ENCODE peak calls at places on chromosomes 16 and 17, in seven cellular contexts. Q, C, J, H, O, A and B are unnamed samples.

GRCh38 chr16:68283840-68284595 is 19.7 kb downstream of the SLC7A6 start:
- DNase-seq in Q (peak; percentile 63), C (no peak), J (no peak), H (no peak), O (no peak), A (no peak), B (no peak)

GRCh38 chr16:84115919-84116719 is 623 bp downstream of the MBTPS1 start:
- DNase-seq in Q (no peak), C (no peak), J (no peak), H (peak; percentile 66), O (peak; percentile 36), A (peak; percentile 49), B (no peak)

GRCh38 chr16:75085556-75085955 is 31.0 kb downstream of the LDHD start:
- DNase-seq in Q (no peak), C (no peak), J (no peak), H (no peak), O (no peak), A (no peak), B (no peak)

GRCh38 chr17:60615108-60615507 is 15.1 kb downstream of the PPM1D start:
- DNase-seq in Q (no peak), C (no peak), J (no peak), H (no peak), O (no peak), A (no peak), B (no peak)

GRCh38 chr17:59420901-59421300 is 89.4 kb downstream of the YPEL2 start:
- DNase-seq in Q (no peak), C (no peak), J (no peak), H (no peak), O (no peak), A (no peak), B (no peak)

GRCh38 chr17:77802333-77802615 is 156.2 kb upstream of the TNRC6C start:
- DNase-seq in Q (no peak), C (no peak), J (no peak), H (no peak), O (no peak), A (no peak), B (no peak)

GRCh38 chr17:1125775-1126120 is 54.0 kb downstream of the ABR start:
- DNase-seq in Q (no peak), C (no peak), J (no peak), H (no peak), O (no peak), A (no peak), B (no peak)

GRCh38 chr17:68035131-68035522 is 408 bp upstream of the KPNA2 start:
- DNase-seq in Q (peak; percentile 83), C (no peak), J (no peak), H (peak; percentile 94), O (no peak), A (peak; percentile 88), B (peak; percentile 96)

GRCh38 chr17:47980516-47980915 is 9.6 kb downstream of the CDK5RAP3 start:
- DNase-seq in Q (no peak), C (no peak), J (no peak), H (no peak), O (no peak), A (no peak), B (no peak)

GRCh38 chr16:54862529-54862928 is 68.1 kb upstream of the IRX5 start:
- DNase-seq in Q (no peak), C (no peak), J (no peak), H (no peak), O (no peak), A (no peak), B (no peak)
- TF ChIP-seq EP300 in Q (no peak), C (no peak), J (no peak), H (no peak), O (no peak), A (no peak), B (no peak)

DNA sequence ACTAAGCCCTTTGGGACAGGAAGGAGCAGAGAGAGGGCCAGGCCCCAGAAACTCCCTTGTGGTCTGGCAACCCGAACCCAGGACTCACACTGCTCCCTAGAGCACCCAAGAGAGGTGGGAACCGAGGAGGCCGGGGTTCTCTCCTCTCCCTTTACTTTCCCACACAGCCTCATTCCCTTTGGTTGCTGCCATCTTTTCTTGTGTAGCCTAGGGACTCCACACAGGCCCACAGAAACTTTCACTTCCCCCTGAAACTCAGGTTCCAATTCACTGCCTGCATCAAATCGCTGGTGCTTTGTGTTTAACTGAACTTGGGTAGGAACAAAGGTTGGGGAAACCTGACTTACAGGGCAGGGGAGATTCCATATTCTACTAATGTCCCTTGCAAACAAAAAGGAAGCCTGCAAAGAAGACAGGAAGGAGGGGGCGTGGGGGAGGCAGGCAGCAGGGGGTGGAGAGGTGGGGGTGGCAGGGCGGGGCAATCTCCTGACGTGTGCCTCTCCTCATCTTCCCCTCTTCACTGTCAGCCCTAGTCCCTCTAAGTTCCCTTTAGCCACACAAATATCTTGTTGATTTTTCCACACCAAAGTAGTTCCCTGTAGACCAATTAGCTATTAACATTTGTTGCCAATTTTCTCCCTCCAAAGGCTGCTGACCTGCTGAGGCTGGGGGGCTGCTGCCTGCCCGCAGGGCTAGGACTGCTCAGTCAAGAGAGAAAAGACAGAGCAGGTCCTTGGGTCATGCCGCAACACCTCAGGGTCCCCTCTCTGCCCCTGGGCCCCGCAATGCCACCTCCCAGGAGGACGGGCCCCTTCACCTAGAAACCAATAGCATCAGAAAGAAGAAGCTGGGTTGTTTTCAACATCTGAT is 8.0 kb downstream of the ST3GAL2 start:
- DNase-seq in Q (no peak), C (no peak), J (peak; percentile 72), H (no peak), O (no peak), A (no peak), B (no peak)
- TF ChIP-seq POLR2A in Q (no peak), C (no peak), J (peak; percentile 55), H (no peak), O (no peak), A (no peak), B (no peak)

DNA sequence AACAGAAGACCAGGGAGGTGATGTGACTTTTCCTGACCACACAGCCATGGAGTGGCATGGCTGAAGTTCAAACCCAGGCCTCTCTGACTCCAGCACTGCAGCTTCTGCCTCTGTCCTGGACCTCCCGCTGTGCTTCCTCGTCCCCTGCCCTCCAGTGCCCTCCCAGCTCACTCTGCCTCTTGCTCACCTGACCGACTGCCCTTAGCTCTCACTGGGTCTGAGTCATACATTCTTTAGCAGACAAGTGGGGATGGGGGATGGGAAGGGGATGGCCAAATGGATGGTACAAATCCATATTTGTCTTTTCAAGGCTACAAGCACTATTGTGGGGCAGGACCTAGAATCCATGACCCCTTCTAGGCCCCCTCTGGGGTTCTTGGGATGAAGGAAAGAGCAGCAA is 33.0 kb downstream of the PITPNM3 start:
- DNase-seq in Q (no peak), C (no peak), J (no peak), H (no peak), O (peak; percentile 74), A (no peak), B (no peak)
- TF ChIP-seq EP300 in Q (no peak), C (no peak), J (no peak), H (no peak), O (no peak), A (no peak), B (no peak)

GRCh38 chr16:7171151-7171550 is 161.5 kb upstream of the RBFOX1 start:
- DNase-seq in Q (no peak), C (no peak), J (no peak), H (no peak), O (no peak), A (no peak), B (no peak)
- TF ChIP-seq POLR2A in Q (no peak), C (no peak), J (no peak), H (no peak), O (no peak), A (no peak), B (no peak)

GRCh38 chr17:55710829-55711496 is 11.7 kb downstream of the TMEM100 start:
- DNase-seq in Q (no peak), C (no peak), J (no peak), H (no peak), O (no peak), A (no peak), B (no peak)
- TF ChIP-seq EP300 in Q (no peak), C (no peak), J (no peak), H (no peak), O (no peak), A (no peak), B (no peak)

GRCh38 chr17:80990921-80991644 is 558 bp upstream of the CHMP6 start:
- DNase-seq in Q (no peak), C (no peak), J (no peak), H (no peak), O (no peak), A (peak; percentile 13), B (no peak)

GRCh38 chr17:80989586-80989913 is 2.1 kb upstream of the CHMP6 start:
- DNase-seq in Q (no peak), C (no peak), J (no peak), H (no peak), O (no peak), A (no peak), B (no peak)

GRCh38 chr17:80992948-80993624 is 1.4 kb downstream of the CHMP6 start:
- DNase-seq in Q (no peak), C (no peak), J (no peak), H (no peak), O (no peak), A (peak; percentile 9), B (peak; percentile 44)

GRCh38 chr17:80992077-80992947 is 671 bp downstream of the CHMP6 start:
- DNase-seq in Q (no peak), C (no peak), J (peak; percentile 72), H (no peak), O (no peak), A (peak; percentile 13), B (peak; percentile 89)

DNA sequence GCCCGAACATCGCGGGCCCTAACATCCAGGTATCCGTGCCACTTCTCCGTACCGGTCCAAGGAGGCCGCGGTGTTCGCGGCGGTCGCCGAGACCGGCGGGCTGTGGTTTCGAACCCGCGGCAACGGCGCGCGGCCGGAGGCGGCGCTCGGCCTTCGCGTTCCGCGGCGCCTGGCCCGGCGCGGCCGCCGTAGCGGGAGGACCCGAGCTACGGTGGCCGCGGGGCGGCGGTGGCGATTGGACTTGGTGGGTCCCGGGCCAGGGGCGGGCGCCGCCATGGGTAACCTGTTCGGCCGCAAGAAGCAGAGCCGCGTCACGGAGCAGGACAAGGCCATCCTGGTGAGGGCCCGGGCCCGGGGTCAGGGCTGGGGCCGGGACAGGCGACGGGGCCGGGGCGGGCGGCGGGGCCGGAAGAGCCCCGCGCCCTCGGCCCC is at the start of gene CHMP6:
- DNase-seq in Q (peak; percentile 52), C (no peak), J (peak; percentile 92), H (peak; percentile 79), O (peak; percentile 87), A (peak; percentile 71), B (peak; percentile 71)
- TF ChIP-seq POLR2A in Q (peak; percentile 27), C (no peak), J (no peak), H (no peak), O (peak; percentile 29), A (no peak), B (no peak)

DNA sequence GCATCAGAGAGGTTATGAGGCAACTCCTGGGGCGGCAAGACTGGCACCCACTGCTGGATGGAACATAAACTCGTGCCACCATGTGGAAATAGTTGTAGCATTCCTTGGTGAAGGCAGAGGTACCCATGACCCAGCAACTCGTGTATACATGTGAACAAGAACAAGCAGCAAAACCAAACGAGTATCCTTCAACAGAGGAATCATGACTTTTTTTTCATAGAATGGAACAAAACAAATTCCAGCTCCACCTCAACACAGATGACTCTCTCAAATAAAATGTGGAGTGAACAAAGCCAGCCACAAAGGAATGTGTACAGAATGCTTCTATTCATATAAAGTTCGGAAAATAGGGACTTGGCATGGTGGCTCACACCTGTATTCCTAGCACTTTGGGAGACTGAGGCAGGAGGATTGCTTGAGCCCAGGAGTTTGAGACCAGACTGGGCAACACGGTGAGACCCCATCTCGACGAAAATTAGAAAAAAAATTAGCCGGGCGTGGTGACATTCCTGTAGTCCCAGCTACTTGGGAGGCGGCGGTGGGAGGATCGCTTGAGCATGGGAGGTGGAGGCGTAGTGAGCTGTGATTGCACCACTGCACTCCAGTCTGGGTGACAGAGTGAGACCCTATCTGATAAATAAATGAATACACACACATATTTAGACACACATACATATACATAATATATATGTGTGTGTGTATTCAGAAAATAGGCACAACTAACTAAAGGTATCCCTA is 35.3 kb downstream of the B9D1 start:
- DNase-seq in Q (no peak), C (no peak), J (no peak), H (no peak), O (peak; percentile 77), A (no peak), B (peak; percentile 17)
- TF ChIP-seq EP300 in Q (no peak), C (no peak), J (no peak), H (no peak), O (no peak), A (no peak), B (no peak)